ENCODE peak calls at places on chromosomes 16 and 17, in four cellular contexts. One of them, this sample, is unnamed.

GRCh38 chr17:39229274-39229913 is 3.6 kb upstream of the STAC2 start:
- DNase-seq in HEK293T: no peak
- DNase-seq in HepG2: no peak
- DNase-seq in GM12878: no peak
- DNase-seq in this sample: peak

GRCh38 chr16:89009343-89010209 is 32.6 kb upstream of the CBFA2T3 start:
- DNase-seq in HEK293T: no peak
- DNase-seq in HepG2: no peak
- DNase-seq in GM12878: no peak
- DNase-seq in this sample: peak

GRCh38 chr16:53995378-53995777 is 291.2 kb downstream of the IRX3 start:
- DNase-seq in HEK293T: no peak
- DNase-seq in HepG2: no peak
- DNase-seq in GM12878: no peak
- DNase-seq in this sample: no peak

GRCh38 chr17:45101883-45102811 is 30.2 kb downstream of the PLCD3 start:
- DNase-seq in HEK293T: no peak
- DNase-seq in HepG2: peak
- DNase-seq in GM12878: no peak
- DNase-seq in this sample: no peak

GRCh38 chr17:79844869-79845600 is 5.8 kb upstream of the CBX4 start:
- DNase-seq in HEK293T: peak
- DNase-seq in HepG2: peak
- DNase-seq in GM12878: no peak
- DNase-seq in this sample: peak

GRCh38 chr17:34567665-34568064 is 11.7 kb upstream of the TMEM132E start:
- DNase-seq in HEK293T: no peak
- DNase-seq in HepG2: peak
- DNase-seq in GM12878: no peak
- DNase-seq in this sample: no peak

GRCh38 chr16:2955438-2955778 is 8.7 kb upstream of the KREMEN2 start:
- DNase-seq in HEK293T: no peak
- DNase-seq in HepG2: no peak
- DNase-seq in GM12878: no peak
- DNase-seq in this sample: no peak

GRCh38 chr16:77133706-77134105 is 57.3 kb upstream of the MON1B start:
- DNase-seq in HEK293T: no peak
- DNase-seq in HepG2: no peak
- DNase-seq in GM12878: no peak
- DNase-seq in this sample: no peak

GRCh38 chr16:82983390-82983789 is 356.6 kb downstream of the CDH13 start:
- DNase-seq in HEK293T: no peak
- DNase-seq in HepG2: no peak
- DNase-seq in GM12878: no peak
- DNase-seq in this sample: no peak

GRCh38 chr17:12993631-12994030 is 24.2 kb downstream of the ELAC2 start:
- DNase-seq in HEK293T: no peak
- DNase-seq in HepG2: no peak
- DNase-seq in GM12878: no peak
- DNase-seq in this sample: no peak

GRCh38 chr16:71526111-71526998 is at the start of gene CHST4:
- DNase-seq in HEK293T: peak
- DNase-seq in HepG2: no peak
- DNase-seq in GM12878: no peak
- DNase-seq in this sample: no peak

GRCh38 chr17:57672205-57672632 is 72.9 kb downstream of the CCDC182 start:
- DNase-seq in HEK293T: no peak
- DNase-seq in HepG2: no peak
- DNase-seq in GM12878: no peak
- DNase-seq in this sample: no peak

GRCh38 chr17:48526986-48527741 is 3.6 kb downstream of the HOXB1 start:
- DNase-seq in HEK293T: no peak
- DNase-seq in HepG2: no peak
- DNase-seq in GM12878: no peak
- DNase-seq in this sample: no peak

DNA sequence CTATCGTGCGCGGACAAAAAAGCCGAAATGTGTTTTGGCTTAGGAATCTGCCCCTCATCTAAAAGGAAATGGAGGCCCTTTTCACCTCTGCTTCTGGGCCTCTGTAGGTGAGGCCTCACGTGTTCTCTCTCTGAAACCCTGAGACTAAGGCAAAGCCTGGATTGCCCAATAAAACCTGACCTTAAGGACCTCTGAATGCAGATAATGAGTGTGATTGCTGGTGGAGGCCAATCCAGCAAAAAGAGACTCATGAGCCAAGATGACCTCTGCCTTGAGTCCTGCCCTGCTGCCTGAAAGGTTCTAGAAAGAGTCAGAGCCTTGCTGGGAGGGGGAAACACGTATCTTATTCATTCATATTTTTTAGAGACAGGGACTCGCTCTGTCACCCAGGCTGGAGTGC is 44.5 kb upstream of the ABR start:
- DNase-seq in HEK293T: no peak
- DNase-seq in HepG2: no peak
- DNase-seq in GM12878: no peak
- DNase-seq in this sample: no peak
- TF ChIP-seq FOXK2 in HEK293T: no peak
- TF ChIP-seq FOXK2 in HepG2: no peak
- TF ChIP-seq FOXK2 in GM12878: no peak
- TF ChIP-seq FOXK2 in this sample: no peak

GRCh38 chr16:31428277-31428597 is at the start of gene COX6A2:
- DNase-seq in HEK293T: no peak
- DNase-seq in HepG2: no peak
- DNase-seq in GM12878: no peak
- DNase-seq in this sample: no peak
- TF ChIP-seq FOXK2 in HEK293T: no peak
- TF ChIP-seq FOXK2 in HepG2: no peak
- TF ChIP-seq FOXK2 in GM12878: no peak
- TF ChIP-seq FOXK2 in this sample: no peak

GRCh38 chr17:72726936-72727335 is 365.6 kb downstream of the SLC39A11 start:
- DNase-seq in HEK293T: no peak
- DNase-seq in HepG2: no peak
- DNase-seq in GM12878: peak
- DNase-seq in this sample: no peak
- TF ChIP-seq FOXK2 in HEK293T: no peak
- TF ChIP-seq FOXK2 in HepG2: no peak
- TF ChIP-seq FOXK2 in GM12878: no peak
- TF ChIP-seq FOXK2 in this sample: no peak

DNA sequence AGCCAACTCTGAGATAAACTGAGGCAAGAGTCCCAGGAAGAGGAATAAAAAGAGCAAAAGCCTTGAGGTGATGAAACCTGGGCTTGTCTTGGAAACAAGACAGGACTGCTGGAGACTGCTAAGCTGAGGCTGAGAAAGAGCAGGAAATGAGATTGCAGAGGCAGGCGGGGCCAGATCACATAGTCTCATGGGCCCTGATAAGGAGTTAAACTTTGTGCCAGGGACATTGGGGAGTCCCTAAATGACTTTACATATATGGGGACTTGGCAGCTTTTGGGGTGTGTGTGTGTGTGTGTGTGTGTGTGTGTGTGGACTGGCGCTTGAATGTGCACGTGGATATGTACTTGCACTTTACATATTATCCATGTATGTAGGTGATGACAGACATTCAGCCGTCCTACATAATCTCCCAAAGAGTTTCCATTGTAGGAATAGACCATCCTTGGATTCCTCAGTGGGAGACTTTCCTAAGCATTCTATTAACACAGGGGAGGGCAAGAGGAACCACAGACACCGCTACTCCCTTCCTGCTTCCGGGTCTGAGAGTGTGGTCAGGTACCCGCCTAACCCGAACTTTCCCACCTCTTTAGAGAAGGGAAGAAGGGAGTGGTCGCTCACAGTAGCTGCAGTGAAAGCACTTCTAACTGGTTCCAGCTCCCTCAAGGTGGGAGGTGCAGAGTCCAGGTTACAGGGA is 123.1 kb downstream of the LYRM1 start:
- DNase-seq in HEK293T: no peak
- DNase-seq in HepG2: no peak
- DNase-seq in GM12878: no peak
- DNase-seq in this sample: peak
- TF ChIP-seq FOXK2 in HEK293T: no peak
- TF ChIP-seq FOXK2 in HepG2: no peak
- TF ChIP-seq FOXK2 in GM12878: no peak
- TF ChIP-seq FOXK2 in this sample: no peak

DNA sequence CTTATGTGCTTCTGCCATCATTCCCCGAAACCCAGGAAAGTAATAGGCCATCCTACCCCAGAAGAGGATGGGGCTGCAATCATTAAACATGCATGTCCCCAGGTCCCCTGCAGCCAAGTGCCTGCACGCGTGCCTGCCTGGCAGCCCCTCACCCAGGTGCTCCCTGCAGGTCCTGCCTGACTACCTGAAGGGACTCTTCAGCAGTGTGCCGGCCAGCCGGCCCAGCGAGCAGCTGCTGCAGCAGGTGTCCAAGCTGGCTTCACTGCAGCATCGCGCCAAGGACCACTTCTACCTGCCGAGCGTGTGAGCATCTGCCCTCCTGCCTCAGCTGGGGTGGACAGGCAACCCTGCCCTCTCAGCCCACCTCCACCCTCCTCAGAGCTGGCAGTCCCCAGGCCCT is 16.2 kb upstream of the ALKBH5 start:
- DNase-seq in HEK293T: no peak
- DNase-seq in HepG2: no peak
- DNase-seq in GM12878: no peak
- DNase-seq in this sample: no peak
- TF ChIP-seq FOXK2 in HEK293T: no peak
- TF ChIP-seq FOXK2 in HepG2: no peak
- TF ChIP-seq FOXK2 in GM12878: no peak
- TF ChIP-seq FOXK2 in this sample: no peak

This sample was measured in K562.